ENCODE peak calls at places on chromosomes 1 and 21, in seven cellular contexts. One of them, this sample, is unnamed.

GRCh38 chr1:25033828-25034451 is 103.9 kb upstream of the RUNX3 start:
- DNase-seq in GM23248: no peak
- DNase-seq in WERI-Rb-1: no peak
- DNase-seq in heart right ventricle: peak; percentile 24
- DNase-seq in sigmoid colon: no peak
- DNase-seq in RWPE2: no peak
- DNase-seq in thoracic aorta: no peak
- DNase-seq in this sample: no peak

GRCh38 chr1:95992013-95992412 is 729.6 kb upstream of the PTBP2 start:
- DNase-seq in GM23248: no peak
- DNase-seq in WERI-Rb-1: no peak
- DNase-seq in heart right ventricle: no peak
- DNase-seq in sigmoid colon: no peak
- DNase-seq in RWPE2: no peak
- DNase-seq in thoracic aorta: no peak
- DNase-seq in this sample: no peak

GRCh38 chr1:29946057-29946456 is 709.7 kb downstream of the PTPRU start:
- DNase-seq in GM23248: no peak
- DNase-seq in WERI-Rb-1: no peak
- DNase-seq in heart right ventricle: no peak
- DNase-seq in sigmoid colon: no peak
- DNase-seq in RWPE2: no peak
- DNase-seq in thoracic aorta: no peak
- DNase-seq in this sample: peak; percentile 56

GRCh38 chr1:22263359-22263758 is 120.5 kb upstream of the WNT4 start:
- DNase-seq in GM23248: no peak
- DNase-seq in WERI-Rb-1: no peak
- DNase-seq in heart right ventricle: no peak
- DNase-seq in sigmoid colon: no peak
- DNase-seq in RWPE2: no peak
- DNase-seq in thoracic aorta: no peak
- DNase-seq in this sample: no peak

GRCh38 chr1:30790850-30791778 is 33.5 kb upstream of the LAPTM5 start:
- DNase-seq in GM23248: no peak
- DNase-seq in WERI-Rb-1: no peak
- DNase-seq in heart right ventricle: no peak
- DNase-seq in sigmoid colon: no peak
- DNase-seq in RWPE2: no peak
- DNase-seq in thoracic aorta: no peak
- DNase-seq in this sample: no peak

GRCh38 chr1:59417406-59417805 is 120.5 kb downstream of the FGGY start:
- DNase-seq in GM23248: no peak
- DNase-seq in WERI-Rb-1: no peak
- DNase-seq in heart right ventricle: no peak
- DNase-seq in sigmoid colon: no peak
- DNase-seq in RWPE2: no peak
- DNase-seq in thoracic aorta: no peak
- DNase-seq in this sample: no peak

GRCh38 chr1:213055767-213056166 is 4.7 kb downstream of the RPS6KC1 start:
- DNase-seq in GM23248: no peak
- DNase-seq in WERI-Rb-1: no peak
- DNase-seq in heart right ventricle: no peak
- DNase-seq in sigmoid colon: no peak
- DNase-seq in RWPE2: no peak
- DNase-seq in thoracic aorta: no peak
- DNase-seq in this sample: no peak

GRCh38 chr1:209710098-209710497 is 5.5 kb downstream of the HSD11B1 start:
- DNase-seq in GM23248: peak; percentile 35
- DNase-seq in WERI-Rb-1: no peak
- DNase-seq in heart right ventricle: no peak
- DNase-seq in sigmoid colon: no peak
- DNase-seq in RWPE2: no peak
- DNase-seq in thoracic aorta: no peak
- DNase-seq in this sample: no peak

GRCh38 chr21:37071561-37072238 is 1.2 kb downstream of the PIGP start:
- DNase-seq in GM23248: peak; percentile 93
- DNase-seq in WERI-Rb-1: peak; percentile 84
- DNase-seq in heart right ventricle: peak; percentile 17
- DNase-seq in sigmoid colon: peak; percentile 90
- DNase-seq in RWPE2: no peak
- DNase-seq in thoracic aorta: no peak
- DNase-seq in this sample: peak; percentile 16

GRCh38 chr1:206663832-206664652 is 20.7 kb upstream of the MAPKAPK2 start:
- DNase-seq in GM23248: peak; percentile 66
- DNase-seq in WERI-Rb-1: peak; percentile 93
- DNase-seq in heart right ventricle: peak; percentile 77
- DNase-seq in sigmoid colon: peak; percentile 77
- DNase-seq in RWPE2: no peak
- DNase-seq in thoracic aorta: no peak
- DNase-seq in this sample: peak; percentile 88

GRCh38 chr1:199272107-199272506 is 633.3 kb downstream of the PTPRC start:
- DNase-seq in GM23248: peak; percentile 74
- DNase-seq in WERI-Rb-1: no peak
- DNase-seq in heart right ventricle: no peak
- DNase-seq in sigmoid colon: no peak
- DNase-seq in RWPE2: no peak
- DNase-seq in thoracic aorta: no peak
- DNase-seq in this sample: no peak

GRCh38 chr21:16279658-16280581 is 550.1 kb downstream of the USP25 start:
- DNase-seq in GM23248: peak; percentile 71
- DNase-seq in WERI-Rb-1: no peak
- DNase-seq in heart right ventricle: peak; percentile 12
- DNase-seq in sigmoid colon: peak; percentile 75
- DNase-seq in RWPE2: no peak
- DNase-seq in thoracic aorta: no peak
- DNase-seq in this sample: no peak

GRCh38 chr1:94038511-94038910 is 82.4 kb downstream of the ABCA4 start:
- DNase-seq in GM23248: peak; percentile 42
- DNase-seq in WERI-Rb-1: no peak
- DNase-seq in heart right ventricle: peak; percentile 47
- DNase-seq in sigmoid colon: no peak
- DNase-seq in RWPE2: no peak
- DNase-seq in thoracic aorta: no peak
- DNase-seq in this sample: no peak

GRCh38 chr1:116943438-116943837 is 33.7 kb downstream of the PTGFRN start:
- DNase-seq in GM23248: peak; percentile 61
- DNase-seq in WERI-Rb-1: no peak
- DNase-seq in heart right ventricle: no peak
- DNase-seq in sigmoid colon: no peak
- DNase-seq in RWPE2: no peak
- DNase-seq in thoracic aorta: no peak
- DNase-seq in this sample: no peak

GRCh38 chr21:37009740-37010341 is 3.3 kb downstream of the RIPPLY3 start:
- DNase-seq in GM23248: peak; percentile 88
- DNase-seq in WERI-Rb-1: peak; percentile 94
- DNase-seq in heart right ventricle: peak; percentile 76
- DNase-seq in sigmoid colon: peak; percentile 88
- DNase-seq in RWPE2: peak; percentile 74
- DNase-seq in thoracic aorta: peak; percentile 35
- DNase-seq in this sample: peak; percentile 92

GRCh38 chr1:10973552-10973951 is 38.9 kb upstream of the TARDBP start:
- DNase-seq in GM23248: peak; percentile 74
- DNase-seq in WERI-Rb-1: no peak
- DNase-seq in heart right ventricle: no peak
- DNase-seq in sigmoid colon: peak; percentile 68
- DNase-seq in RWPE2: no peak
- DNase-seq in thoracic aorta: no peak
- DNase-seq in this sample: peak; percentile 66

GRCh38 chr1:156492591-156493080 is 7.9 kb downstream of the MEF2D start:
- DNase-seq in GM23248: peak; percentile 27
- DNase-seq in WERI-Rb-1: no peak
- DNase-seq in heart right ventricle: no peak
- DNase-seq in sigmoid colon: no peak
- DNase-seq in RWPE2: no peak
- DNase-seq in thoracic aorta: no peak
- DNase-seq in this sample: no peak

GRCh38 chr1:156493154-156493631 is 7.4 kb downstream of the MEF2D start:
- DNase-seq in GM23248: peak; percentile 29
- DNase-seq in WERI-Rb-1: peak; percentile 99
- DNase-seq in heart right ventricle: no peak
- DNase-seq in sigmoid colon: no peak
- DNase-seq in RWPE2: no peak
- DNase-seq in thoracic aorta: no peak
- DNase-seq in this sample: no peak

GRCh38 chr1:156493749-156494148 is 6.8 kb downstream of the MEF2D start:
- DNase-seq in GM23248: no peak
- DNase-seq in WERI-Rb-1: peak; percentile 70
- DNase-seq in heart right ventricle: no peak
- DNase-seq in sigmoid colon: no peak
- DNase-seq in RWPE2: no peak
- DNase-seq in thoracic aorta: no peak
- DNase-seq in this sample: no peak

GRCh38 chr1:156495401-156496140 is 5.0 kb downstream of the MEF2D start:
- DNase-seq in GM23248: peak; percentile 38
- DNase-seq in WERI-Rb-1: no peak
- DNase-seq in heart right ventricle: peak; percentile 75
- DNase-seq in sigmoid colon: peak; percentile 84
- DNase-seq in RWPE2: no peak
- DNase-seq in thoracic aorta: no peak
- DNase-seq in this sample: no peak

GRCh38 chr1:156494309-156494895 is 6.2 kb downstream of the MEF2D start:
- DNase-seq in GM23248: peak; percentile 4
- DNase-seq in WERI-Rb-1: no peak
- DNase-seq in heart right ventricle: no peak
- DNase-seq in sigmoid colon: no peak
- DNase-seq in RWPE2: no peak
- DNase-seq in thoracic aorta: no peak
- DNase-seq in this sample: no peak
- H3K4me3 ChIP-seq in GM23248: no peak overlapping the region
- H3K4me3 ChIP-seq in WERI-Rb-1: no peak overlapping the region
- H3K4me3 ChIP-seq in heart right ventricle: no peak overlapping the region
- H3K4me3 ChIP-seq in sigmoid colon: peak overlapping the region; percentile 22
- H3K4me3 ChIP-seq in RWPE2: no peak overlapping the region
- H3K4me3 ChIP-seq in thoracic aorta: peak overlapping the region; percentile 10
- H3K4me3 ChIP-seq in this sample: no peak overlapping the region

GRCh38 chr1:37537378-37537777 is 16.7 kb downstream of the SNIP1 start:
- DNase-seq in GM23248: peak; percentile 66
- DNase-seq in WERI-Rb-1: no peak
- DNase-seq in heart right ventricle: no peak
- DNase-seq in sigmoid colon: no peak
- DNase-seq in RWPE2: no peak
- DNase-seq in thoracic aorta: no peak
- DNase-seq in this sample: no peak
- H3K36me3 ChIP-seq in GM23248: peaks cover 48% of the 10 kb centered on the region
- H3K36me3 ChIP-seq in WERI-Rb-1: peaks cover 61% of the 10 kb centered on the region
- H3K36me3 ChIP-seq in heart right ventricle: peaks cover 76% of the 10 kb centered on the region
- H3K36me3 ChIP-seq in sigmoid colon: peaks cover 37% of the 10 kb centered on the region
- H3K36me3 ChIP-seq in RWPE2: peaks cover 61% of the 10 kb centered on the region
- H3K36me3 ChIP-seq in thoracic aorta: peaks cover 47% of the 10 kb centered on the region
- H3K36me3 ChIP-seq in this sample: peaks cover 20% of the 10 kb centered on the region

GRCh38 chr1:229273507-229274232 is 2.8 kb downstream of the RAB4A start:
- DNase-seq in GM23248: no peak
- DNase-seq in WERI-Rb-1: no peak
- DNase-seq in heart right ventricle: no peak
- DNase-seq in sigmoid colon: no peak
- DNase-seq in RWPE2: no peak
- DNase-seq in thoracic aorta: no peak
- DNase-seq in this sample: no peak

GRCh38 chr1:229270547-229271447 is at the start of gene RAB4A:
- DNase-seq in GM23248: peak; percentile 94
- DNase-seq in WERI-Rb-1: peak; percentile 66
- DNase-seq in heart right ventricle: peak; percentile 86
- DNase-seq in sigmoid colon: peak; percentile 92
- DNase-seq in RWPE2: peak; percentile 53
- DNase-seq in thoracic aorta: peak; percentile 32
- DNase-seq in this sample: peak; percentile 97

GRCh38 chr1:229271448-229272120 is 673 bp downstream of the RAB4A start:
- DNase-seq in GM23248: peak; percentile 69
- DNase-seq in WERI-Rb-1: no peak
- DNase-seq in heart right ventricle: peak; percentile 31
- DNase-seq in sigmoid colon: no peak
- DNase-seq in RWPE2: no peak
- DNase-seq in thoracic aorta: no peak
- DNase-seq in this sample: no peak

GRCh38 chr1:229275005-229275404 is 4.1 kb downstream of the RAB4A start:
- DNase-seq in GM23248: no peak
- DNase-seq in WERI-Rb-1: no peak
- DNase-seq in heart right ventricle: no peak
- DNase-seq in sigmoid colon: no peak
- DNase-seq in RWPE2: no peak
- DNase-seq in thoracic aorta: no peak
- DNase-seq in this sample: no peak

DNA sequence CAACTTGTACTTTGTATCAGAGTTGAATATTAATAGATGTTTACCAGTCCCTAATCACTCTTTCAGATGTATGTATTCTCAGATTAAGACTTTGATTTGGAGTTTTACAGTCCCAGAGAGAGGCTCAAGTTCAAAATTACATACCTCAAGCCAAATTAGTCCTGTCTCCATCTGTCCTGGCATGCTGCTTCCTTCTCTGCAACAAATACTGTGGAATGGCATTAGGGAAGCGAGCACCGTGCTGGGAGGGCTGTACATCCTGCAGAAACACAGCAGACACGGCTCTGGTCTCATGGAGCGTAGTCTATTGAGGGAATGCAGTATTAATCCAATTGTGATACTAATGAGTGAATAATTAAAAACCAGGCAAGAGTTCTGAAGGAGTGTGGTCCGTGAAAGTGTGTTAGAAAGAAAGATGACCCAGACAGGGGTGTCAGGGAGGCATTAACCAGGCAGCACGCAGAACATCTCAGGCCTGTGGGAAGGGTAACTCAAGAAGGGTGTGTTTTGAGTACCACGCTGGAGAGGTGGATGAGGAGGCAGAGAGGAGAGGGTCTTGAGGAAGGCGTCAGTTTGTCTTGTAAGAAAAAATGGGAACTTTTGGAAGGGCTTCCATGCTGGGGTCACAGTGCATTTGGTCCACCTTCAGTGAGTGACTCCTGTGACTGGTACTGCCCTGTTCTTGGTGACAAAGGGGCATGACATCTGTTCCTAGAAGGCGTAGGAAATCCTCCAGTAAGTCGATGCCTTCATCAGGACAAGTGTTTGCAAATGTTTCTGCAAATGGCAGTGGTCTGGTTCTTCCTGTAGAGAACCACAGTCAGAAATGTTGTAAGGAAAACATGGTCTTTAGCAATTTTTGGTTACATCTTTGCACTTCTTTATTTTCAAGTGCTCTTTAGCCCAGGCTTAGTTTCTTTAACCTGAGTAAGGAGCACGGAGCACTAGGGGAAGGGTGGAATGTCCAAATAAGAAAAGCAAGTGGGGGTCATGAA is 1.6 kb downstream of the RAB4A start:
- DNase-seq in GM23248: peak; percentile 39
- DNase-seq in WERI-Rb-1: no peak
- DNase-seq in heart right ventricle: no peak
- DNase-seq in sigmoid colon: no peak
- DNase-seq in RWPE2: no peak
- DNase-seq in thoracic aorta: no peak
- DNase-seq in this sample: no peak
- H3K27me3 ChIP-seq in GM23248: no peaks in the 10 kb centered on the region
- H3K27me3 ChIP-seq in WERI-Rb-1: no peaks in the 10 kb centered on the region
- H3K27me3 ChIP-seq in heart right ventricle: no peaks in the 10 kb centered on the region
- H3K27me3 ChIP-seq in sigmoid colon: no peaks in the 10 kb centered on the region
- H3K27me3 ChIP-seq in RWPE2: no peaks in the 10 kb centered on the region
- H3K27me3 ChIP-seq in thoracic aorta: no peaks in the 10 kb centered on the region
- H3K27me3 ChIP-seq in this sample: peaks cover 3% of the 10 kb centered on the region

DNA sequence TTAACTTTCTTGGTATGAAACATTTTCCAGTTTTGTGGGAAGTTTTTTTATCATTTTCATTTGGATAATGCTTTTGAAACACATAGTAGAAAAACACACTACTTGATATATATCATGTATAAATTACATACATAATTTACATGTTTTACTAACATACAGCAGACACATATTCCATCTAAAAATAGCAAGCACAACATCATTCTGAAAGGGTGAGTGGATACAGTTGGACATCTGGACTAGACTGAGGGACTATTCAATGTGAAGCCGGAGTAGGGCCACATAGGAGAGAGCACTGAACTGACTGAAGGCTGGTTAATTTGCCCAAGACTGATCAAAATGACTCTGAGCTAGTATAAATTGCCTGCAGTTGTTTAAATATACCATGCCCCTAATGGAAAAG is 11.7 kb downstream of the CDKN2C start:
- DNase-seq in GM23248: no peak
- DNase-seq in WERI-Rb-1: no peak
- DNase-seq in heart right ventricle: peak; percentile 10
- DNase-seq in sigmoid colon: no peak
- DNase-seq in RWPE2: no peak
- DNase-seq in thoracic aorta: no peak
- DNase-seq in this sample: no peak
- H3K4me3 ChIP-seq in GM23248: no peak overlapping the region
- H3K4me3 ChIP-seq in WERI-Rb-1: peak overlapping the region; percentile 16
- H3K4me3 ChIP-seq in heart right ventricle: no peak overlapping the region
- H3K4me3 ChIP-seq in sigmoid colon: peak overlapping the region; percentile 5
- H3K4me3 ChIP-seq in RWPE2: no peak overlapping the region
- H3K4me3 ChIP-seq in thoracic aorta: peak overlapping the region; percentile 49
- H3K4me3 ChIP-seq in this sample: no peak overlapping the region

This sample was measured in H7.